ENCODE peak calls at places on chromosomes 13 and 19, in eight cellular contexts. V is tibial artery, H is A549, K is GM23338, W is Peyer's patch, F is endothelial cell of umbilical vein, L is colonic mucosa, Y is IMR-90. U is an unnamed sample.
A peak's percentile ranks its signal among the peaks of the same experiment; 100 is the strongest.

GRCh38 chr19:3544742-3545668 is 6.0 kb downstream of the TEKTIP1 start:
- DNase-seq in F (peak; percentile 47), Y (peak; percentile 26), W (peak; percentile 63), K (peak; percentile 76), H (peak; percentile 65), L (peak; percentile 82), V (peak; percentile 37), U (peak; percentile 79)

GRCh38 chr13:97696921-97697320 is 256.6 kb upstream of the IPO5 start:
- DNase-seq in W (no peak), Y (no peak), L (no peak), H (no peak), V (no peak), F (no peak), K (no peak), U (no peak)

GRCh38 chr19:48069435-48069834 is 25.6 kb upstream of the CABP5 start:
- DNase-seq in H (peak; percentile 40), K (peak; percentile 73), L (no peak), V (no peak), F (no peak), Y (no peak), W (no peak), U (no peak)

GRCh38 chr13:111897178-111897845 is 169.6 kb upstream of the SOX1 start:
- DNase-seq in K (no peak), L (no peak), F (no peak), H (no peak), Y (no peak), W (no peak), V (no peak), U (peak; percentile 31)

GRCh38 chr13:24226762-24227161 is 66.2 kb downstream of the SPATA13 start:
- DNase-seq in F (no peak), V (no peak), Y (no peak), W (no peak), K (peak; percentile 41), L (no peak), H (no peak), U (no peak)

GRCh38 chr19:31338069-31338767 is 11.0 kb downstream of the TSHZ3 start:
- DNase-seq in V (peak; percentile 59), L (no peak), F (no peak), H (peak; percentile 55), Y (peak; percentile 85), W (no peak), K (peak; percentile 89), U (peak; percentile 66)

GRCh38 chr13:71801781-71802180 is 65.2 kb downstream of the DACH1 start:
- DNase-seq in H (no peak), L (no peak), W (no peak), F (no peak), Y (no peak), V (no peak), K (no peak), U (no peak)

GRCh38 chr13:113598081-113598410 is 13.5 kb downstream of the TFDP1 start:
- DNase-seq in V (peak; percentile 13), W (no peak), K (no peak), L (no peak), Y (no peak), H (no peak), F (no peak), U (no peak)

GRCh38 chr13:44199627-44200207 is 173.9 kb upstream of the SERP2 start:
- DNase-seq in L (no peak), H (no peak), Y (no peak), W (no peak), K (no peak), V (no peak), F (no peak), U (no peak)

GRCh38 chr19:38970664-38971532 is 4.6 kb downstream of the FBXO17 start:
- DNase-seq in F (no peak), L (no peak), W (no peak), Y (no peak), K (no peak), H (no peak), V (no peak), U (no peak)

GRCh38 chr13:69690999-69691398 is 416.6 kb upstream of the ATXN8OS start:
- DNase-seq in H (no peak), L (no peak), F (no peak), W (no peak), V (no peak), Y (no peak), K (no peak), U (no peak)

GRCh38 chr13:19601749-19602725 is 31.4 kb upstream of the MPHOSPH8 start:
- DNase-seq in F (peak; percentile 52), K (peak; percentile 82), V (no peak), W (no peak), L (peak; percentile 30), H (peak; percentile 38), Y (peak; percentile 27), U (peak; percentile 41)

GRCh38 chr13:99002191-99002710 is 24.4 kb upstream of the DOCK9 start:
- DNase-seq in L (no peak), W (no peak), Y (no peak), H (no peak), K (no peak), F (no peak), V (no peak), U (peak; percentile 62)

GRCh38 chr13:30859326-30859725 is 46.7 kb upstream of the MEDAG start:
- DNase-seq in W (no peak), H (no peak), V (no peak), F (peak; percentile 60), K (no peak), L (no peak), Y (no peak), U (no peak)

GRCh38 chr13:66860868-66861447 is 369.2 kb downstream of the PCDH9 start:
- DNase-seq in K (no peak), H (no peak), V (no peak), L (no peak), F (no peak), Y (no peak), W (no peak), U (no peak)

GRCh38 chr13:112573710-112574109 is 14.2 kb downstream of the TUBGCP3 start:
- DNase-seq in W (no peak), L (no peak), H (no peak), F (no peak), Y (no peak), V (no peak), K (no peak), U (no peak)

GRCh38 chr19:35299523-35300339 is 7.8 kb downstream of the MAG start:
- DNase-seq in Y (no peak), F (no peak), L (no peak), W (no peak), H (no peak), K (peak; percentile 79), V (no peak), U (no peak)

DNA sequence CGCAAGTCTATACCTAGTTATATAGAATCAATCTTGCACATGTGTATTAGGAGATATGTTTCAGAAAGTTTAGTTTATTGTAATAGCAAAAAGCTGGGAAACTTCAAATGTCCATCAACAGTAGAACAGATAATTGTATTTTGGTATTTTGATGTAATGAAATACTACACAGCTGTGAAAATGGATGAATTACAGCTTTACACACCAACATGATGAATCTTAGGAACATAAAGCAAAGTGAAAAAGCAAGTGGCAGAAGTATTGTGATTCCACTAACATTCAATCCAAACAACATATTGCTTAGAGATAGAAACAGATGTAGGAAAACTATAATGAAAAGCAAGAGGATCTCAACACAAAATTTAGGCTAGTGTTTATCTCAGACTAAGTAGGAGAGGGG is 72.5 kb downstream of the RUBCNL start:
- DNase-seq in W (no peak), K (no peak), F (no peak), H (no peak), Y (no peak), V (no peak), L (no peak), U (no peak)
- H3K27ac ChIP-seq in W (no peak overlapping the region), K (no peak overlapping the region), F (no peak overlapping the region), H (no peak overlapping the region), Y (no peak overlapping the region), V (no peak overlapping the region), L (no peak overlapping the region), U (no peak overlapping the region)

GRCh38 chr19:1155352-1156304 is 18.4 kb downstream of the SBNO2 start:
- DNase-seq in Y (no peak), V (no peak), K (no peak), W (no peak), H (no peak), L (no peak), F (no peak), U (no peak)
- H3K4me1 ChIP-seq in Y (peaks cover 18% of the 10 kb centered on the region), V (no peaks in the 10 kb centered on the region), K (no peaks in the 10 kb centered on the region), W (peaks cover 14% of the 10 kb centered on the region), H (peaks cover 43% of the 10 kb centered on the region), L (peaks cover 14% of the 10 kb centered on the region), F (peaks cover 3% of the 10 kb centered on the region), U (no peaks in the 10 kb centered on the region)

GRCh38 chr19:55700813-55701212 is 25.8 kb downstream of the EPN1 start:
- DNase-seq in L (no peak), H (no peak), V (no peak), K (no peak), Y (no peak), W (no peak), F (no peak), U (no peak)

GRCh38 chr19:55705972-55706371 is 30.9 kb downstream of the EPN1 start:
- DNase-seq in H (no peak), V (no peak), F (no peak), L (no peak), W (no peak), K (no peak), Y (no peak), U (no peak)

GRCh38 chr19:55703790-55704215 is 28.8 kb downstream of the EPN1 start:
- DNase-seq in W (peak; percentile 25), F (peak; percentile 15), K (peak; percentile 86), H (no peak), Y (no peak), V (no peak), L (no peak), U (no peak)

GRCh38 chr19:55702131-55702627 is 27.2 kb downstream of the EPN1 start:
- DNase-seq in H (no peak), L (no peak), W (no peak), Y (no peak), V (no peak), F (no peak), K (peak; percentile 22), U (no peak)

GRCh38 chr19:55704494-55705245 is 29.6 kb downstream of the EPN1 start:
- DNase-seq in K (peak; percentile 56), F (no peak), Y (no peak), V (no peak), W (no peak), H (no peak), L (no peak), U (no peak)
- H3K4me3 ChIP-seq in K (no peak overlapping the region), F (no peak overlapping the region), Y (no peak overlapping the region), V (no peak overlapping the region), W (no peak overlapping the region), H (no peak overlapping the region), L (no peak overlapping the region), U (no peak overlapping the region)

GRCh38 chr19:13831560-13832056 is 36.4 kb downstream of the ZSWIM4 start:
- DNase-seq in W (no peak), V (no peak), F (no peak), L (no peak), Y (no peak), K (no peak), H (no peak), U (no peak)

GRCh38 chr19:13832096-13832495 is 36.9 kb downstream of the ZSWIM4 start:
- DNase-seq in W (no peak), V (no peak), F (no peak), Y (no peak), K (no peak), H (no peak), L (no peak), U (no peak)

GRCh38 chr19:13835791-13836723 is 40.8 kb downstream of the ZSWIM4 start:
- DNase-seq in H (no peak), K (no peak), F (no peak), V (peak; percentile 64), W (no peak), Y (no peak), L (peak; percentile 29), U (no peak)

GRCh38 chr19:13834308-13834790 is 39.1 kb downstream of the ZSWIM4 start:
- DNase-seq in V (no peak), W (no peak), F (no peak), Y (peak; percentile 76), H (peak; percentile 55), K (no peak), L (no peak), U (peak; percentile 41)

GRCh38 chr19:13833330-13834265 is 38.4 kb downstream of the ZSWIM4 start:
- DNase-seq in F (peak; percentile 91), W (peak; percentile 94), L (peak; percentile 97), K (peak; percentile 96), V (peak; percentile 95), H (peak; percentile 62), Y (peak; percentile 86), U (peak; percentile 91)
- H3K27ac ChIP-seq in F (peak overlapping the region; percentile 11), W (peak overlapping the region; percentile 83), L (peak overlapping the region; percentile 7), K (peak overlapping the region; percentile 78), V (peak overlapping the region; percentile 99), H (peak overlapping the region; percentile 100), Y (peak overlapping the region; percentile 20), U (peak overlapping the region; percentile 20)